ENCODE peak calls at places on chromosomes 4 and X, in five cellular contexts. R, I, B, A and U are unnamed samples.

GRCh38 chr4:178556796-178557195 is 1114.6 kb upstream of the AGA start:
- DNase-seq in B (peak), A (no peak), I (no peak), R (no peak), U (no peak)

GRCh38 chr4:2269206-2269531 is 7.3 kb upstream of the MXD4 start:
- DNase-seq in I (no peak), A (no peak), B (no peak), R (no peak), U (no peak)

GRCh38 chr4:4554234-4554633 is 12.4 kb upstream of the STX18 start:
- DNase-seq in R (no peak), I (no peak), B (no peak), A (no peak), U (no peak)

GRCh38 chr4:70183168-70183939 is 12.2 kb upstream of the ODAM start:
- DNase-seq in R (no peak), B (peak), I (peak), A (no peak), U (no peak)

GRCh38 chrX:119784747-119785446 is 6.5 kb downstream of the RPL39 start:
- DNase-seq in A (no peak), R (no peak), I (peak), B (peak), U (no peak)

GRCh38 chr4:76459291-76459723 is 24.3 kb downstream of the SHROOM3 start:
- DNase-seq in R (no peak), B (peak), A (no peak), I (no peak), U (no peak)

GRCh38 chr4:6971536-6972374 is 62.1 kb downstream of the TBC1D14 start:
- DNase-seq in A (no peak), R (no peak), B (no peak), I (no peak), U (peak)

GRCh38 chrX:9997524-9997923 is 30.4 kb downstream of the CLDN34 start:
- DNase-seq in A (no peak), I (no peak), B (no peak), R (no peak), U (no peak)

GRCh38 chr4:11428701-11429571 is at the start of gene HS3ST1:
- DNase-seq in A (peak), B (peak), I (peak), R (peak), U (peak)

GRCh38 chr4:16896871-16897270 is 1.6 kb downstream of the LDB2 start:
- DNase-seq in A (no peak), R (no peak), B (no peak), I (no peak), U (no peak)

GRCh38 chr4:6548201-6548881 is 26.6 kb upstream of the MAN2B2 start:
- DNase-seq in I (no peak), B (peak), A (no peak), R (peak), U (no peak)

GRCh38 chrX:22534643-22535042 is 261.9 kb downstream of the CBLL2 start:
- DNase-seq in I (peak), R (peak), B (no peak), A (peak), U (peak)

GRCh38 chr4:165662341-165662740 is 210.7 kb upstream of the TLL1 start:
- DNase-seq in A (no peak), I (no peak), B (no peak), R (no peak), U (no peak)

GRCh38 chrX:482702-483203 is 96.0 kb upstream of the PPP2R3B start:
- DNase-seq in R (no peak), B (peak), A (no peak), I (no peak), U (no peak)

GRCh38 chr4:3197366-3198105 is 51.4 kb upstream of the MSANTD1 start:
- DNase-seq in R (no peak), A (no peak), I (no peak), B (no peak), U (no peak)

GRCh38 chrX:13007519-13008188 is 32.7 kb downstream of the TMSB4X start:
- DNase-seq in R (no peak), I (no peak), A (no peak), B (no peak), U (no peak)

GRCh38 chr4:100908540-100908939 is 390.7 kb upstream of the EMCN start:
- DNase-seq in B (no peak), I (no peak), A (no peak), R (no peak), U (no peak)

GRCh38 chr4:6085943-6086628 is 67.9 kb upstream of the C4orf50 start:
- DNase-seq in I (no peak), A (no peak), B (no peak), R (no peak), U (no peak)

GRCh38 chr4:127622621-127622922 is 10.2 kb upstream of the INTU start:
- DNase-seq in R (no peak), A (no peak), I (no peak), B (no peak), U (no peak)

GRCh38 chrX:12984629-12985303 is 9.9 kb downstream of the TMSB4X start:
- DNase-seq in B (peak), A (peak), I (peak), R (no peak), U (no peak)

GRCh38 chr4:168221298-168221697 is 97.3 kb downstream of the DDX60 start:
- DNase-seq in A (no peak), R (no peak), I (no peak), B (no peak), U (no peak)

GRCh38 chr4:37977471-37978452 is 17.6 kb downstream of the PTTG2 start:
- DNase-seq in I (peak), R (peak), A (peak), B (peak), U (peak)

GRCh38 chr4:150816491-150816890 is 198.6 kb downstream of the LRBA start:
- DNase-seq in B (no peak), R (no peak), I (no peak), A (no peak), U (no peak)

GRCh38 chr4:136709897-136710296 is 822.4 kb downstream of the PCDH18 start:
- DNase-seq in I (no peak), R (no peak), A (no peak), B (no peak), U (no peak)

GRCh38 chrX:155216179-155216939 is at the start of gene VBP1:
- DNase-seq in I (peak), A (peak), B (peak), R (peak), U (peak)
- TF ChIP-seq POLR2A in I (no peak), A (peak), B (peak), R (no peak), U (no peak)

GRCh38 chrX:140580478-140580877 is 75.6 kb upstream of the SOX3 start:
- DNase-seq in R (no peak), B (no peak), A (no peak), I (no peak), U (no peak)
- H3K4me3 ChIP-seq in R (no peak), B (no peak), A (no peak), I (no peak), U (no peak)

GRCh38 chrX:106007815-106008214 is 30.7 kb downstream of the SERPINA7 start:
- DNase-seq in A (no peak), R (no peak), I (no peak), B (no peak), U (no peak)
- TF ChIP-seq POLR2A in A (no peak), R (no peak), I (no peak), B (no peak), U (no peak)

DNA sequence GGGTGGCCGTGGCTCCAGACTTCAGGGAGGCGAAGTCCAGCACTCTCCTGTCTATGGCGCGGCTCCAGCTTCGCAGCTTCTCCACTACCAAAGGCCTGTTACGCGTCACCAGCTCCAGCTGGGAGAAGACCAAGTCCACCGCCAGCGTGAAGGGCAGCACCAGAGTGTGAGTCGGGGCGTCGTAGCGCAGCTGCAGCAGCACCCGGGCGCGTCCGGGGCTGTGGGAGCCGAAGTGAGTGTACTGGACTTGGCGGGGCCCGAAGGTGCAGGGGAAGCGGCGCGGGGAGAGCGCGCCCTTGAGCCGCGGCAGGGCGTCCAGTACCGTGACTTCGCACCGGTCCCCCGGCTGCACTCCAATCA is 435 bp downstream of the FREM3 start:
- DNase-seq in B (no peak), A (no peak), I (no peak), R (peak), U (no peak)
- H3K4me3 ChIP-seq in B (no peak), A (no peak), I (peak), R (peak), U (no peak)

DNA sequence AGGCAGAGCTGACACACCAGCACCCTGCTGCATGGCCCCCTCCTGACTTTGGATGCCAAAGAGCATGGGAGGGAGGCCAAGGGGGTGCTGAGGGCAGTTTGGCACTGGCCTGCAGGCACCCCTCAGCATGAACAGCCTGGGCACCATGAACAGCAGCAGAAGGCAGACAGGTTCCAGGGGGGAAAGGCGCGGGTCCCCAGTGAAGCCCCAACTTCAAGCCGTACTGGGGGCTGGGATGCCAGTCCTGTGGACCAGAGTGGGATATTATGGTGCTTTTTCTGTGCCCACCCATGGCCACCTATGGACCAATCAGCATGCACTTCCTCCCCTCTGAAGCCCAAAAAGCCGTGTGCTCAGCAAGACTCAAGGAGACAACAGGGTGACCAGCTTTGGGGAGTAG is 389.9 kb downstream of the TEX13C start:
- DNase-seq in B (no peak), A (no peak), I (no peak), R (no peak), U (no peak)
- TF ChIP-seq POLR2A in B (no peak), A (no peak), I (no peak), R (no peak), U (no peak)

GRCh38 chrX:73215263-73215662 is 612 bp upstream of the NAP1L2 start:
- DNase-seq in R (no peak), A (no peak), I (no peak), B (no peak), U (no peak)
- H3K4me3 ChIP-seq in R (peak), A (peak), I (peak), B (peak), U (no peak)